ENCODE peak calls at places on chromosomes 12 and 14, in four cellular contexts. E, G, W and O are unnamed samples.

GRCh38 chr12:80176706-80177105 is 77.4 kb downstream of the OTOGL start:
- DNase-seq in E (no peak), G (no peak), W (no peak), O (no peak)

GRCh38 chr14:100078997-100079561 is 13.9 kb downstream of the EVL start:
- DNase-seq in E (peak), G (no peak), W (peak), O (no peak)

GRCh38 chr14:87312138-87312537 is 680.8 kb downstream of the GALC start:
- DNase-seq in E (no peak), G (no peak), W (no peak), O (no peak)

GRCh38 chr14:67856806-67857205 is 37.2 kb downstream of the RAD51B start:
- DNase-seq in E (no peak), G (no peak), W (no peak), O (no peak)

GRCh38 chr14:66974397-66975025 is 214.7 kb upstream of the GARIN2 start:
- DNase-seq in E (no peak), G (no peak), W (no peak), O (no peak)

GRCh38 chr12:45170456-45171042 is 45.3 kb upstream of the ANO6 start:
- DNase-seq in E (peak), G (peak), W (peak), O (peak)

GRCh38 chr12:73906757-73907156 is 630.9 kb upstream of the ATXN7L3B start:
- DNase-seq in E (no peak), G (no peak), W (no peak), O (no peak)

GRCh38 chr12:52323001-52323400 is 1.8 kb upstream of the KRT83 start:
- DNase-seq in E (no peak), G (no peak), W (no peak), O (no peak)

GRCh38 chr14:96205059-96205993 is 687 bp downstream of the BDKRB2 start:
- DNase-seq in E (no peak), G (no peak), W (no peak), O (no peak)

GRCh38 chr14:58193542-58193941 is 6.4 kb upstream of the ACTR10 start:
- DNase-seq in E (no peak), G (no peak), W (no peak), O (no peak)

GRCh38 chr14:103872492-103873113 is 25.2 kb upstream of the PPP1R13B start:
- DNase-seq in E (no peak), G (no peak), W (no peak), O (no peak)

GRCh38 chr14:101469382-101470251 is 91.7 kb upstream of the DIO3 start:
- DNase-seq in E (no peak), G (no peak), W (no peak), O (no peak)

GRCh38 chr12:120719072-120719471 is 6.6 kb upstream of the ACADS start:
- DNase-seq in E (no peak), G (peak), W (no peak), O (peak)
- TF ChIP-seq USF2 in E (no peak), G (no peak), W (no peak), O (no peak)

DNA sequence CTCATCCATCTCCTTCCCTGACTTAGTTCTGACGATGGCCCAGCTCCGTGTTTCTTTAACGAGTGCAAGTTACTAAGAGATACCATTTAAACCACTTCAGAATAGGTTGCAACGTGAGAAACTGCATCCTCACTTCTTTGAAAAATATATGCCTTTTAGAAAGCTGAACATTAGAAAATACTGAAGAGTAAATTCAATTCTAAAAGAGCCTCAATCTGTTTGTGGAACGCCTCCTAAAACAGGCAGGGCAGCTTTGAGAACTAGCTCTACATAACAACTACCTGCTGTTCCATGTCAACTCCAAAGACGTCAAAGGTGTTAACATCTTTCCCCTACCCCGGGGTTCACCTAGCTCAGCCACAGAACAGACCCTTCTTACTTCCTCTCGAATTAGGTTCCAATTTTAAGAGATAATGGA is 3.5 kb downstream of the BHLHE41 start:
- DNase-seq in E (no peak), G (no peak), W (no peak), O (no peak)
- H3K4me3 ChIP-seq in E (no peak), G (peak), W (peak), O (no peak)

GRCh38 chr14:75976838-75977237 is 5.0 kb downstream of the TGFB3 start:
- DNase-seq in E (no peak), G (no peak), W (no peak), O (no peak)
- TF ChIP-seq TCF12 in E (no peak), G (no peak), W (no peak), O (no peak)

DNA sequence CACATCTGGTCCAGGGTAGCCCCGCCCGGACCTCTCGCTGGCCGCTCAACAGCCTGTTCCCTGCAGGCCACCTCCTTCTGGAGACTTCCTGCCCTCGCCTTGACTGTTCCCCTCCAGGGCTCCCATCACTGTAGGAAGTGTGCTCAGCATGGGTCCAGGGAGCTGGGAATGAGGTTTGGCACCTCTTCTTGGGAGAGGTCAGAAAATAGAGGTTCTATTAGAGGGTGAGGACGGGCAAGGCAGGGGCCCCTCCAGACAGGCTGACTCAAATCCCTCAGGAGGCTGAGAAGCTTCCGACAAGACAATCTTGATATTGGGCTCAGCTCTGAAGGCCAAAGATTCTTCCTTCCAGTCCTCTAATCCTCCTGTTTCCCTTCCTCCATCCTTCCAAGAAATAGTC is 30.7 kb downstream of the CMKLR1 start:
- DNase-seq in E (no peak), G (no peak), W (no peak), O (no peak)
- TF ChIP-seq USF2 in E (no peak), G (no peak), W (no peak), O (no peak)

DNA sequence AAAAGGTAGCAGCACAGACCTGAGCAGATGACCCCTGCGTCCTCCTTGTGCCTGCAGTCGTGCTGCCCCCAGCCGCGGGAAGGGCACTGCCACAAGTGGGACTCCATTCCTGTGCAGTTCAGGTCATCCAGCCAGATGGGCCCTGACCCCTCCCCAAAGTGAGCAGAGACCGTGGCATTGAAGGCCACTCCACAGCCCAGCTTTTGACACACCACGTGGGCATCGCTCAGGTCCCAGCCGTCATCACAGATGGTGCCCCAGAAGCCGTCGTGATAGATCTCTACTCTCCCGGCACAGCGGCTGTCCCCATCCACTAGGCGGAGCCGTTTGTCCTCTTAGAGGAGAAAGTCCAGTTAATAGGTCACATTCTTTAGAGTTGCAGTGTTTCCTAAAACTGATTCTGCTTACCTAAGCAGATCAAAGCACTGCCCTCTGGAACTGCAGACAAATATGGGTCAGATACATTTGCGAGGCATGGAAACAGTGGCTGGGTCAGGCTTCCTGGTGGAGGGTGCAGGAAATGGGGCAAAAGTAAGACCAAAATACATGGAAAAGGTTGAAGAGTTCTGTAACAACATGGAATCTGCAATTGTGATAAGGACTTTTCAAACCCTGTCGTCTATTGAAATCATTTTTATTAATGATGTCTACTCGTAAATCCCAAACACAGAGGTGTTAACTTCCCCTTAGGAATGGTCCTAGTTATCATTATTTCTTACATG is 69.4 kb downstream of the CD163L1 start:
- DNase-seq in E (peak), G (no peak), W (peak), O (peak)
- H3K4me3 ChIP-seq in E (no peak), G (no peak), W (no peak), O (no peak)

GRCh38 chr14:36429692-36430091 is 90.3 kb downstream of the NKX2-1 start:
- DNase-seq in E (no peak), G (no peak), W (no peak), O (no peak)
- TF ChIP-seq TCF12 in E (no peak), G (no peak), W (no peak), O (no peak)

DNA sequence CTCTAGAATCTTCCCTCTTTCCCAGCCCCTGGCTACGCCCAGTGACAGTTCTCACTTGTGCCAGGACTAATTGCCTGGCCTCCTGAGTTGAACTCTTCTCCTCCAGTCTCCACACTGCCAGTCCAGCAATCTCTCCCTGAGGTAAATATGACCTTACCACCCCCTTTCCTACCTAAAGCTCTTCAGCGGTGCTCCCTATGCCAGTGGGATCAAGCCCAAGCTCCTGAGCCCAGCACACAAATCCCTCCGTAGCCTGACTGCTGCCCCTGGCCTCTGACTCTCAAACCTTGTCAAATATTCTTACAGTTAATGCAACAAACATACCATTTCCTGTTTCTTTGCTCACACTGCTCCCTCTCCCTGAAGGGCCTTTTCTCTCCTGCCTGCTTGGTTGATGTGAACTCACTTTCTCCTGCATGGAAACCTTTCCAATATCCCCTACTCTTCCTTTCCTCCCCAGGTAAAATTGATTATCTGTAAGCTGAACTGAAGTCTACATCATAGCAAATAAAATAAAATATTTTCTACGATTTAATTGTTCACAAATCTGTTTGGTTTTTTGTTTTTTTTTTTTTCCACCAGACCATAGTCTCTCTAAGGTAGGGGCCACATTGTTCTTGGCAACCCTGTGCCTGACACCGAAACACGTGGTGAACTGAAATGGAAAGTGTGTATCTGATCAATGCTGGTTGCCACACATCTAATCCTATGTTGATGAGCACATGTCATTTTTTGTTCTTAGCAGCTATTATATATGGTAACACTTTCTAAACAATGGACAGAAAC is 147.5 kb downstream of the SLC38A6 start:
- DNase-seq in E (no peak), G (no peak), W (no peak), O (no peak)
- TF ChIP-seq USF2 in E (no peak), G (no peak), W (no peak), O (no peak)

GRCh38 chr12:110352401-110352800 is 51.1 kb downstream of the ANAPC7 start:
- DNase-seq in E (no peak), G (no peak), W (no peak), O (no peak)
- H3K4me3 ChIP-seq in E (no peak), G (no peak), W (no peak), O (no peak)